ENCODE peak calls at places on chromosomes 3 and 15, in ten cellular contexts. T, B, E, V, P, G, Q, Y, S and H are unnamed samples. For H3K4me1 and H3K36me3, the result is how much of the 10 kb centered on the place peaks cover.

GRCh38 chr3:51581529-51581928 is 43.0 kb downstream of the RAD54L2 start:
- DNase-seq in T (no peak), B (no peak), E (no peak), V (no peak), P (peak), G (no peak), Q (no peak), Y (peak), S (no peak), H (no peak)

GRCh38 chr15:70154440-70155347 is 57.0 kb upstream of the TLE3 start:
- DNase-seq in T (peak), B (no peak), E (no peak), V (no peak), P (peak), G (no peak), Q (peak), Y (no peak), S (no peak), H (no peak)

GRCh38 chr15:67915374-67916050 is 75.7 kb upstream of the RNU6-1 start:
- DNase-seq in T (peak), B (no peak), E (no peak), V (peak), P (peak), G (no peak), Q (peak), Y (no peak), S (no peak), H (peak)

GRCh38 chr3:63192248-63192647 is 85.9 kb upstream of the SYNPR start:
- DNase-seq in T (no peak), B (no peak), E (no peak), V (no peak), P (no peak), G (no peak), Q (no peak), Y (no peak), S (no peak), H (no peak)

GRCh38 chr15:77002436-77002835 is 7.5 kb downstream of the PSTPIP1 start:
- DNase-seq in T (no peak), B (no peak), E (no peak), V (no peak), P (no peak), G (no peak), Q (no peak), Y (no peak), S (no peak), H (no peak)

GRCh38 chr15:70474682-70475438 is 288.5 kb downstream of the UACA start:
- DNase-seq in T (peak), B (peak), E (no peak), V (peak), P (no peak), G (no peak), Q (peak), Y (peak), S (no peak), H (peak)

GRCh38 chr15:41559489-41560177 is 621 bp downstream of the TYRO3 start:
- DNase-seq in T (no peak), B (no peak), E (no peak), V (no peak), P (no peak), G (no peak), Q (no peak), Y (no peak), S (no peak), H (no peak)

GRCh38 chr3:30597131-30597768 is 9.2 kb upstream of the TGFBR2 start:
- DNase-seq in T (no peak), B (peak), E (no peak), V (no peak), P (no peak), G (no peak), Q (peak), Y (peak), S (no peak), H (no peak)

GRCh38 chr3:116837474-116837873 is 127.9 kb downstream of the TUSC7 start:
- DNase-seq in T (no peak), B (no peak), E (no peak), V (no peak), P (no peak), G (no peak), Q (no peak), Y (no peak), S (no peak), H (no peak)

GRCh38 chr15:68017221-68017620 is 36.9 kb upstream of the PIAS1 start:
- DNase-seq in T (no peak), B (no peak), E (no peak), V (no peak), P (no peak), G (no peak), Q (no peak), Y (peak), S (no peak), H (no peak)

GRCh38 chr3:66403268-66403990 is 97.4 kb downstream of the LRIG1 start:
- DNase-seq in T (no peak), B (no peak), E (no peak), V (peak), P (no peak), G (no peak), Q (peak), Y (no peak), S (no peak), H (no peak)

GRCh38 chr3:17795733-17796132 is 53.3 kb upstream of the TBC1D5 start:
- DNase-seq in T (no peak), B (no peak), E (no peak), V (no peak), P (no peak), G (no peak), Q (no peak), Y (peak), S (no peak), H (no peak)

GRCh38 chr3:59764131-59764530 is 714.3 kb upstream of the CFAP20DC start:
- DNase-seq in T (no peak), B (no peak), E (no peak), V (no peak), P (no peak), G (no peak), Q (no peak), Y (no peak), S (no peak), H (no peak)

GRCh38 chr3:139561959-139562676 is 22.6 kb upstream of the RBP1 start:
- DNase-seq in T (no peak), B (peak), E (no peak), V (no peak), P (peak), G (no peak), Q (peak), Y (peak), S (no peak), H (no peak)

GRCh38 chr15:90038639-90039095 is 37.5 kb downstream of the ZNF710 start:
- DNase-seq in T (no peak), B (no peak), E (no peak), V (peak), P (no peak), G (no peak), Q (no peak), Y (peak), S (no peak), H (no peak)

GRCh38 chr15:77634266-77634962 is 1.7 kb upstream of the LINGO1 start:
- DNase-seq in T (peak), B (peak), E (no peak), V (no peak), P (peak), G (no peak), Q (peak), Y (peak), S (no peak), H (peak)

GRCh38 chr15:80684697-80685096 is 10.4 kb upstream of the ABHD17C start:
- DNase-seq in T (no peak), B (no peak), E (no peak), V (no peak), P (no peak), G (no peak), Q (no peak), Y (no peak), S (no peak), H (no peak)

GRCh38 chr3:141797167-141797773 is 34.1 kb downstream of the GRK7 start:
- DNase-seq in T (peak), B (no peak), E (no peak), V (peak), P (peak), G (no peak), Q (peak), Y (no peak), S (no peak), H (no peak)

GRCh38 chr15:97909291-97909891 is 51.1 kb upstream of the ARRDC4 start:
- DNase-seq in T (peak), B (peak), E (peak), V (peak), P (peak), G (peak), Q (peak), Y (peak), S (no peak), H (peak)

GRCh38 chr15:76401285-76401684 is 64.7 kb downstream of the ISL2 start:
- DNase-seq in T (no peak), B (no peak), E (no peak), V (no peak), P (no peak), G (no peak), Q (peak), Y (peak), S (no peak), H (no peak)

GRCh38 chr3:9280477-9281219 is 31.2 kb upstream of the SRGAP3 start:
- DNase-seq in T (no peak), B (no peak), E (no peak), V (no peak), P (peak), G (no peak), Q (no peak), Y (peak), S (no peak), H (no peak)

GRCh38 chr15:26721231-26721630 is 51.6 kb downstream of the GABRB3 start:
- DNase-seq in T (no peak), B (no peak), E (no peak), V (no peak), P (peak), G (no peak), Q (no peak), Y (no peak), S (no peak), H (no peak)

GRCh38 chr15:85479071-85479647 is 98.8 kb downstream of the AKAP13 start:
- DNase-seq in T (no peak), B (no peak), E (no peak), V (no peak), P (peak), G (no peak), Q (peak), Y (peak), S (no peak), H (no peak)

GRCh38 chr15:58329781-58330467 is 101.9 kb upstream of the LIPC start:
- DNase-seq in T (no peak), B (no peak), E (no peak), V (peak), P (no peak), G (no peak), Q (peak), Y (no peak), S (no peak), H (no peak)

GRCh38 chr3:156161172-156161571 is 40.8 kb downstream of the KCNAB1 start:
- DNase-seq in T (no peak), B (no peak), E (no peak), V (no peak), P (no peak), G (no peak), Q (peak), Y (no peak), S (no peak), H (no peak)

GRCh38 chr3:31522152-31522551 is 10.6 kb upstream of the STT3B start:
- DNase-seq in T (no peak), B (no peak), E (no peak), V (no peak), P (no peak), G (no peak), Q (no peak), Y (no peak), S (no peak), H (no peak)

GRCh38 chr3:167493240-167493639 is 19.4 kb upstream of the SERPINI2 start:
- DNase-seq in T (no peak), B (peak), E (no peak), V (no peak), P (peak), G (no peak), Q (no peak), Y (peak), S (no peak), H (no peak)

GRCh38 chr3:123338620-123339061 is 110.2 kb downstream of the ADCY5 start:
- DNase-seq in T (peak), B (no peak), E (no peak), V (no peak), P (no peak), G (no peak), Q (no peak), Y (no peak), S (no peak), H (no peak)

GRCh38 chr15:82146990-82147461 is 101.2 kb upstream of the MEX3B start:
- DNase-seq in T (no peak), B (peak), E (no peak), V (no peak), P (no peak), G (no peak), Q (peak), Y (peak), S (no peak), H (no peak)

GRCh38 chr3:129893616-129894070 is at the start of gene TMCC1:
- DNase-seq in T (peak), B (peak), E (peak), V (peak), P (peak), G (peak), Q (peak), Y (peak), S (peak), H (peak)

GRCh38 chr15:67108122-67108871 is 42.9 kb downstream of the SMAD3 start:
- DNase-seq in T (no peak), B (no peak), E (no peak), V (no peak), P (no peak), G (no peak), Q (no peak), Y (no peak), S (no peak), H (no peak)

GRCh38 chr3:71312461-71312860 is 271.1 kb downstream of the FOXP1 start:
- DNase-seq in T (no peak), B (no peak), E (no peak), V (no peak), P (no peak), G (no peak), Q (no peak), Y (no peak), S (no peak), H (no peak)

GRCh38 chr3:129121016-129121791 is 400 bp downstream of the RAB43 start:
- DNase-seq in T (no peak), B (no peak), E (no peak), V (no peak), P (peak), G (no peak), Q (peak), Y (no peak), S (no peak), H (no peak)

GRCh38 chr15:49855917-49856637 is 235.2 kb downstream of the DTWD1 start:
- DNase-seq in T (no peak), B (no peak), E (no peak), V (peak), P (no peak), G (no peak), Q (peak), Y (no peak), S (no peak), H (peak)

GRCh38 chr3:54916722-54917121 is 11.1 kb downstream of the LRTM1 start:
- DNase-seq in T (no peak), B (no peak), E (no peak), V (no peak), P (no peak), G (no peak), Q (no peak), Y (no peak), S (no peak), H (no peak)

GRCh38 chr3:52188586-52189404 is 9.2 kb upstream of the ALAS1 start:
- DNase-seq in T (no peak), B (no peak), E (no peak), V (no peak), P (no peak), G (no peak), Q (no peak), Y (no peak), S (no peak), H (no peak)

GRCh38 chr15:61049934-61050333 is 179.2 kb downstream of the RORA start:
- DNase-seq in T (no peak), B (no peak), E (no peak), V (no peak), P (no peak), G (no peak), Q (peak), Y (no peak), S (peak), H (no peak)

GRCh38 chr15:20341901-20342605 is 199.5 kb downstream of the GOLGA6L6 start:
- DNase-seq in T (peak), B (no peak), E (no peak), V (peak), P (no peak), G (peak), Q (no peak), Y (peak), S (no peak), H (no peak)

GRCh38 chr3:193345431-193345830 is 33.1 kb downstream of the ATP13A5 start:
- DNase-seq in T (no peak), B (no peak), E (no peak), V (no peak), P (no peak), G (no peak), Q (no peak), Y (no peak), S (no peak), H (no peak)

GRCh38 chr3:65596511-65597224 is 442.1 kb downstream of the MAGI1 start:
- DNase-seq in T (no peak), B (no peak), E (no peak), V (no peak), P (no peak), G (no peak), Q (no peak), Y (no peak), S (no peak), H (no peak)

GRCh38 chr3:42651248-42652091 is 2.0 kb upstream of the ZBTB47 start:
- DNase-seq in T (no peak), B (no peak), E (no peak), V (peak), P (no peak), G (no peak), Q (peak), Y (peak), S (no peak), H (no peak)
- H3K4me1 ChIP-seq in T (half or more), B (under half), E (under half), V (under half), P (under half), G (under half), Q (under half), Y (under half), S (under half), H (under half)

DNA sequence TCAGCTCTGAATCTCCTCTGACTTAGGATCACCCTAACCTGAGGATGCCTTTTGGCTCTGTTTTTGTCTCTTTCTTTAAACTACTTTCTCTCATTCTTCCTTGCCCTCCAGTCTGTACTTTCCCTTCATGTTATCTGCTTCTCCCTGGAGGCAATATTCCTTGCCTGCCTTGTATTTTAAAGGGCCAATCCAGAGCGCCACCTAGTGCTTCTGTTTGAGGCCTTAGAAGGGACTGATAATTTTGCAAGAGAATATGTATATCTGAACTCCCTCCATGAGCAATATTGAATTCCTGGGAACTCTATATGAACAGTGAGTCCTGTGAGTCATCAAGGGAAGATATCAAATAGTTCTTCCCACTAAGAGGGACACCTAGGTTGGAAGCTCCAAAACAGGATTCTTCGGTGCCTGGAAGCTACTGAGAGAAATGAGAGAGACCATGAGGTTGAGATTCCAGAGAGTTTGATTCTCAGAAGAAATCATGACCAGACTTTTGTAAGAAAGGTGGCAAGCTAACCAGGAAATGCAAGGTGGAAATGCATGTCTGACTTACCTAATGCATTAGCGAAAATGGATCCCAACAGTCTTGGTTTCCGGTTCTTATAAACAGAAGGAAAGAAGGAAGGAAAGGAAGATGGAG is 203.8 kb upstream of the CD96 start:
- DNase-seq in T (no peak), B (peak), E (no peak), V (no peak), P (peak), G (no peak), Q (peak), Y (peak), S (no peak), H (peak)
- TF ChIP-seq CTCF in T (peak), B (peak), E (no peak), V (no peak), P (peak), G (peak), Q (peak), Y (peak), S (peak), H (peak)

GRCh38 chr15:73575636-73576247 is 57.4 kb downstream of the NPTN start:
- DNase-seq in T (peak), B (no peak), E (peak), V (peak), P (no peak), G (no peak), Q (no peak), Y (peak), S (no peak), H (no peak)
- H3K36me3 ChIP-seq in T (half or more), B (under half), E (half or more), V (under half), P (under half), G (under half), Q (under half), Y (under half), S (under half), H (under half)

DNA sequence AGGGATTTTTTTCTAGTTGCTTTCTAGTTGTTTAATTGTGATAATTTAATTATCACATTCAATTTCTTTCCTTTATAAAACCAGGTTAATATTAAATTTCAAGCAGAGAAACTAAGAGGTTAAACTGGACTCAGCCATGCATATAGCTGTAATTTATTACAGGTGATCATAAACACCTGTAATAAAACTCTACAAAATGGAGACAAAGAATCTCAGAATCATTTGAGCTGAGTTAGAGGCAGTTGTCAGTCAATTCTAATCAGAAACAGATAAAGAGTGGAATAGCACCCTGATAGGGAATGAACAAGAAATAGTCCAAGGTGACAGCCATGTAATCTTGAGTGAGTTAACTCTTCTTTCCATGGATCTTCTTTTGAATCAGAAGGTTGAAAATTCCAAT is 39.6 kb upstream of the B3GNT5 start:
- DNase-seq in T (no peak), B (no peak), E (no peak), V (no peak), P (no peak), G (no peak), Q (no peak), Y (no peak), S (no peak), H (no peak)
- H3K4me1 ChIP-seq in T (under half), B (under half), E (under half), V (under half), P (under half), G (under half), Q (under half), Y (under half), S (under half), H (under half)

DNA sequence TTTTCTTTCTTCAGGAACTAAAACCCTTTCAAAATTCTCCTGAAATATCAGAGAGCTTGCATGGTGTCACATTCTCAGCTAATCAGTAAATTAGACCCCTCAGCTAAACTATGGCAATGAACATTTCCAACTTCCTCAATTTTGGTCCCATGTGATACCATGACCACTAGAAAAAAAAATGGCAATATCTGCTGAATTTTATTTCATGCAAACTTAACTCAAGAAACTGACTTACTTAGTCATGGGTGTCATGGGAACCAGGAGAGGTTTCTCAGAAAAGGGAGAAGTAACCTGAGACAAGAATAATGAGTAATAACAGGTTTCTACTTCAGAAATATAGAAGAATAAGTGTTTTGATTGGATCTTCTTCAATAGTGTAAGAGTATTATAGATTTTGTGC is 784.6 kb upstream of the ALCAM start:
- DNase-seq in T (no peak), B (no peak), E (no peak), V (no peak), P (no peak), G (no peak), Q (no peak), Y (no peak), S (no peak), H (no peak)
- TF ChIP-seq CTCF in T (no peak), B (no peak), E (no peak), V (no peak), P (no peak), G (no peak), Q (no peak), Y (no peak), S (no peak), H (no peak)

DNA sequence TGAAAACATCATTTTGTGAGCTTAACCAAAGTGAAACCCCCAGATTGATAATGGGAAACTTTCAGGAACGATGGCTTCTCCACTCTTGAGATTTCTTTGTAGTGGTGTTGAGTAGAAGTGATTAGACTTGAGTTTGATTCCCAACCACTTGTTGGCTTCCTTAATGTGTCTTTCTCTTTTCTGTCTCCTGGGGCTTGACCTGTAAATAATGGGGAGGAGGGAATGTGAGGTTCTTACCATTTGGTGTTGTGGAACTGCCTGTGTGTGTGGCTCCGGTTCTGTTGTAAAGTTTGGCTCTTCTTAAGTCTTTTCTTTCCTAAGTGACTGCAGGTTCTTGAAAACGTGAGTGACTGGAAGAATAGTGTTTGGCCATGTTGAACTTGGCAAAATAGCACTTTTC is 2.7 kb downstream of the CDV3 start:
- DNase-seq in T (no peak), B (no peak), E (no peak), V (no peak), P (no peak), G (no peak), Q (no peak), Y (no peak), S (no peak), H (no peak)
- H3K36me3 ChIP-seq in T (half or more), B (under half), E (half or more), V (under half), P (under half), G (under half), Q (under half), Y (under half), S (under half), H (under half)